ENCODE peak calls at places on chromosomes 16 and 17, in ten cellular contexts. One of them, this sample, is unnamed.

GRCh38 chr17:55171634-55172328 is 93.0 kb upstream of the HLF start:
- DNase-seq in GM19239: no peak
- DNase-seq in brain microvascular endothelial cell: no peak
- DNase-seq in stimulated activated CD4-positive, alpha-beta T cell treated with anti-CD3 and anti-CD28 coated beads, Interleukin-15, amount 100 ng/mL, for 1 hour: no peak
- DNase-seq in CD4-positive, alpha-beta T cell: no peak
- DNase-seq in SK-MEL-5: no peak
- DNase-seq in Calu3: no peak
- DNase-seq in cerebellar cortex: no peak
- DNase-seq in psoas muscle: no peak
- DNase-seq in HFFc6: no peak
- DNase-seq in this sample: no peak

GRCh38 chr17:41666336-41666680 is 22.4 kb upstream of the EIF1 start:
- DNase-seq in CD4-positive, alpha-beta T cell: peak
- DNase-seq in HFFc6: no peak
- DNase-seq in SK-MEL-5: peak
- DNase-seq in Calu3: peak
- DNase-seq in psoas muscle: peak
- DNase-seq in cerebellar cortex: peak
- DNase-seq in GM19239: no peak
- DNase-seq in brain microvascular endothelial cell: peak
- DNase-seq in stimulated activated CD4-positive, alpha-beta T cell treated with anti-CD3 and anti-CD28 coated beads, Interleukin-15, amount 100 ng/mL, for 1 hour: peak
- DNase-seq in this sample: peak

GRCh38 chr16:12837756-12838155 is 34.1 kb upstream of the CPPED1 start:
- DNase-seq in stimulated activated CD4-positive, alpha-beta T cell treated with anti-CD3 and anti-CD28 coated beads, Interleukin-15, amount 100 ng/mL, for 1 hour: no peak
- DNase-seq in psoas muscle: no peak
- DNase-seq in cerebellar cortex: no peak
- DNase-seq in GM19239: no peak
- DNase-seq in SK-MEL-5: no peak
- DNase-seq in brain microvascular endothelial cell: no peak
- DNase-seq in CD4-positive, alpha-beta T cell: no peak
- DNase-seq in Calu3: no peak
- DNase-seq in HFFc6: no peak
- DNase-seq in this sample: no peak

GRCh38 chr17:71500761-71501555 is 619.9 kb upstream of the SOX9 start:
- DNase-seq in HFFc6: peak
- DNase-seq in SK-MEL-5: no peak
- DNase-seq in brain microvascular endothelial cell: no peak
- DNase-seq in GM19239: no peak
- DNase-seq in stimulated activated CD4-positive, alpha-beta T cell treated with anti-CD3 and anti-CD28 coated beads, Interleukin-15, amount 100 ng/mL, for 1 hour: no peak
- DNase-seq in psoas muscle: no peak
- DNase-seq in cerebellar cortex: no peak
- DNase-seq in CD4-positive, alpha-beta T cell: no peak
- DNase-seq in Calu3: no peak
- DNase-seq in this sample: no peak

GRCh38 chr17:76397687-76398522 is 13.5 kb downstream of the SPHK1 start:
- DNase-seq in CD4-positive, alpha-beta T cell: peak
- DNase-seq in SK-MEL-5: peak
- DNase-seq in Calu3: peak
- DNase-seq in brain microvascular endothelial cell: peak
- DNase-seq in cerebellar cortex: peak
- DNase-seq in HFFc6: peak
- DNase-seq in psoas muscle: peak
- DNase-seq in GM19239: peak
- DNase-seq in stimulated activated CD4-positive, alpha-beta T cell treated with anti-CD3 and anti-CD28 coated beads, Interleukin-15, amount 100 ng/mL, for 1 hour: peak
- DNase-seq in this sample: peak

GRCh38 chr16:379961-380836 is 1.6 kb downstream of the PGAP6 start:
- DNase-seq in stimulated activated CD4-positive, alpha-beta T cell treated with anti-CD3 and anti-CD28 coated beads, Interleukin-15, amount 100 ng/mL, for 1 hour: no peak
- DNase-seq in HFFc6: no peak
- DNase-seq in psoas muscle: no peak
- DNase-seq in cerebellar cortex: no peak
- DNase-seq in SK-MEL-5: no peak
- DNase-seq in Calu3: no peak
- DNase-seq in brain microvascular endothelial cell: no peak
- DNase-seq in CD4-positive, alpha-beta T cell: no peak
- DNase-seq in GM19239: no peak
- DNase-seq in this sample: no peak

GRCh38 chr17:31653710-31654109 is 205.3 kb downstream of the COPRS start:
- DNase-seq in Calu3: no peak
- DNase-seq in GM19239: no peak
- DNase-seq in brain microvascular endothelial cell: no peak
- DNase-seq in HFFc6: no peak
- DNase-seq in CD4-positive, alpha-beta T cell: no peak
- DNase-seq in psoas muscle: no peak
- DNase-seq in cerebellar cortex: no peak
- DNase-seq in SK-MEL-5: no peak
- DNase-seq in stimulated activated CD4-positive, alpha-beta T cell treated with anti-CD3 and anti-CD28 coated beads, Interleukin-15, amount 100 ng/mL, for 1 hour: no peak
- DNase-seq in this sample: no peak

GRCh38 chr17:68455756-68456528 is 1.4 kb downstream of the WIPI1 start:
- DNase-seq in brain microvascular endothelial cell: peak
- DNase-seq in SK-MEL-5: peak
- DNase-seq in Calu3: peak
- DNase-seq in GM19239: no peak
- DNase-seq in psoas muscle: no peak
- DNase-seq in cerebellar cortex: no peak
- DNase-seq in stimulated activated CD4-positive, alpha-beta T cell treated with anti-CD3 and anti-CD28 coated beads, Interleukin-15, amount 100 ng/mL, for 1 hour: no peak
- DNase-seq in HFFc6: peak
- DNase-seq in CD4-positive, alpha-beta T cell: no peak
- DNase-seq in this sample: no peak

GRCh38 chr17:55690105-55690508 is 32.6 kb downstream of the TMEM100 start:
- DNase-seq in stimulated activated CD4-positive, alpha-beta T cell treated with anti-CD3 and anti-CD28 coated beads, Interleukin-15, amount 100 ng/mL, for 1 hour: no peak
- DNase-seq in Calu3: no peak
- DNase-seq in SK-MEL-5: no peak
- DNase-seq in GM19239: no peak
- DNase-seq in brain microvascular endothelial cell: no peak
- DNase-seq in CD4-positive, alpha-beta T cell: no peak
- DNase-seq in cerebellar cortex: no peak
- DNase-seq in HFFc6: no peak
- DNase-seq in psoas muscle: no peak
- DNase-seq in this sample: no peak

GRCh38 chr17:6509295-6509771 is 47.0 kb downstream of the PITPNM3 start:
- DNase-seq in brain microvascular endothelial cell: no peak
- DNase-seq in HFFc6: no peak
- DNase-seq in CD4-positive, alpha-beta T cell: no peak
- DNase-seq in psoas muscle: no peak
- DNase-seq in SK-MEL-5: no peak
- DNase-seq in GM19239: no peak
- DNase-seq in stimulated activated CD4-positive, alpha-beta T cell treated with anti-CD3 and anti-CD28 coated beads, Interleukin-15, amount 100 ng/mL, for 1 hour: no peak
- DNase-seq in Calu3: peak
- DNase-seq in cerebellar cortex: no peak
- DNase-seq in this sample: no peak

GRCh38 chr16:8660841-8661301 is 13.5 kb upstream of the ABAT start:
- DNase-seq in cerebellar cortex: peak
- DNase-seq in CD4-positive, alpha-beta T cell: peak
- DNase-seq in HFFc6: peak
- DNase-seq in psoas muscle: peak
- DNase-seq in SK-MEL-5: peak
- DNase-seq in brain microvascular endothelial cell: peak
- DNase-seq in stimulated activated CD4-positive, alpha-beta T cell treated with anti-CD3 and anti-CD28 coated beads, Interleukin-15, amount 100 ng/mL, for 1 hour: peak
- DNase-seq in Calu3: peak
- DNase-seq in GM19239: peak
- DNase-seq in this sample: peak

This sample was measured in T-cell.